ENCODE peak calls at places on chromosomes 13 and 19, in six cellular contexts. L, T, W, U, I and R are unnamed samples.

GRCh38 chr19:17389957-17390664 is 3.9 kb downstream of the CCDC194 start:
- DNase-seq in L (no peak), T (no peak), W (no peak), U (no peak), I (no peak), R (no peak)

GRCh38 chr19:51531349-51532315 is at the start of gene SIGLEC6:
- DNase-seq in L (no peak), T (peak; percentile 25), W (peak; percentile 78), U (no peak), I (no peak), R (peak; percentile 94)

GRCh38 chr13:72217142-72217541 is 350.1 kb upstream of the DACH1 start:
- DNase-seq in L (no peak), T (no peak), W (no peak), U (no peak), I (no peak), R (no peak)

GRCh38 chr13:80132741-80133601 is 208.0 kb downstream of the SPRY2 start:
- DNase-seq in L (peak; percentile 21), T (no peak), W (no peak), U (peak; percentile 0), I (peak; percentile 84), R (peak; percentile 15)

GRCh38 chr19:32924200-32924599 is 47.6 kb downstream of the CEP89 start:
- DNase-seq in L (no peak), T (no peak), W (no peak), U (no peak), I (no peak), R (no peak)

GRCh38 chr13:107563099-107563925 is 652.0 kb downstream of the LIG4 start:
- DNase-seq in L (no peak), T (no peak), W (no peak), U (peak; percentile 0), I (peak; percentile 52), R (no peak)

GRCh38 chr19:15118248-15118647 is 11.0 kb downstream of the SYDE1 start:
- DNase-seq in L (no peak), T (no peak), W (no peak), U (no peak), I (no peak), R (no peak)

GRCh38 chr19:15285896-15286591 is 46.3 kb downstream of the BRD4 start:
- DNase-seq in L (no peak), T (peak; percentile 75), W (no peak), U (no peak), I (no peak), R (peak; percentile 41)

GRCh38 chr13:43433691-43434121 is 353.1 kb downstream of the ENOX1 start:
- DNase-seq in L (no peak), T (no peak), W (no peak), U (no peak), I (no peak), R (no peak)

GRCh38 chr19:46886546-46887239 is 25.9 kb downstream of the ARHGAP35 start:
- DNase-seq in L (no peak), T (no peak), W (no peak), U (no peak), I (no peak), R (no peak)

GRCh38 chr13:66532146-66532545 is 698.0 kb downstream of the PCDH9 start:
- DNase-seq in L (no peak), T (no peak), W (no peak), U (no peak), I (no peak), R (no peak)

GRCh38 chr19:5407356-5407755 is 47.9 kb upstream of the ZNRF4 start:
- DNase-seq in L (peak; percentile 25), T (no peak), W (peak; percentile 53), U (peak; percentile 12), I (no peak), R (peak; percentile 37)

GRCh38 chr19:442085-442484 is 18.7 kb downstream of the SHC2 start:
- DNase-seq in L (no peak), T (no peak), W (no peak), U (no peak), I (no peak), R (no peak)

GRCh38 chr13:33349996-33350826 is 64.7 kb upstream of the STARD13 start:
- DNase-seq in L (peak; percentile 7), T (no peak), W (no peak), U (no peak), I (peak; percentile 49), R (no peak)

GRCh38 chr19:31352782-31353651 is 3.8 kb upstream of the TSHZ3 start:
- DNase-seq in L (no peak), T (no peak), W (no peak), U (no peak), I (no peak), R (no peak)

GRCh38 chr13:40026741-40027140 is 371.3 kb downstream of the COG6 start:
- DNase-seq in L (no peak), T (peak; percentile 62), W (no peak), U (no peak), I (no peak), R (no peak)

GRCh38 chr13:112875627-112876026 is 93.4 kb upstream of the MCF2L start:
- DNase-seq in L (no peak), T (no peak), W (no peak), U (no peak), I (no peak), R (no peak)

GRCh38 chr13:26946675-26947342 is 186.2 kb upstream of the GPR12 start:
- DNase-seq in L (peak; percentile 50), T (peak; percentile 16), W (peak; percentile 66), U (peak; percentile 64), I (peak; percentile 39), R (peak; percentile 89)

GRCh38 chr13:102726430-102726829 is 31.6 kb upstream of the METTL21C start:
- DNase-seq in L (no peak), T (no peak), W (peak; percentile 8), U (peak; percentile 35), I (no peak), R (peak; percentile 32)

GRCh38 chr13:102724923-102725322 is 30.1 kb upstream of the METTL21C start:
- DNase-seq in L (peak; percentile 17), T (no peak), W (peak; percentile 34), U (peak; percentile 82), I (peak; percentile 76), R (peak; percentile 38)

GRCh38 chr13:102729560-102730275 is 34.9 kb upstream of the METTL21C start:
- DNase-seq in L (peak; percentile 2), T (no peak), W (no peak), U (no peak), I (peak; percentile 94), R (no peak)
- H3K4me3 ChIP-seq in L (no peak overlapping the region), T (no peak overlapping the region), W (no peak overlapping the region), U (no peak overlapping the region), I (no peak overlapping the region), R (no peak overlapping the region)

GRCh38 chr19:2624537-2625091 is 77.9 kb downstream of the GNG7 start:
- DNase-seq in L (peak; percentile 37), T (no peak), W (no peak), U (peak; percentile 48), I (no peak), R (peak; percentile 69)

GRCh38 chr19:2627319-2627829 is 75.1 kb downstream of the GNG7 start:
- DNase-seq in L (peak; percentile 76), T (no peak), W (no peak), U (peak; percentile 68), I (peak; percentile 94), R (peak; percentile 68)

GRCh38 chr19:2625434-2625833 is 77.1 kb downstream of the GNG7 start:
- DNase-seq in L (no peak), T (no peak), W (no peak), U (no peak), I (no peak), R (no peak)

GRCh38 chr19:2627855-2628254 is 74.6 kb downstream of the GNG7 start:
- DNase-seq in L (no peak), T (no peak), W (no peak), U (no peak), I (no peak), R (no peak)

GRCh38 chr19:2623743-2624142 is 78.8 kb downstream of the GNG7 start:
- DNase-seq in L (no peak), T (no peak), W (no peak), U (no peak), I (no peak), R (no peak)
- TF ChIP-seq MYC in L (no peak), T (no peak), W (no peak), U (no peak), I (no peak), R (no peak)

DNA sequence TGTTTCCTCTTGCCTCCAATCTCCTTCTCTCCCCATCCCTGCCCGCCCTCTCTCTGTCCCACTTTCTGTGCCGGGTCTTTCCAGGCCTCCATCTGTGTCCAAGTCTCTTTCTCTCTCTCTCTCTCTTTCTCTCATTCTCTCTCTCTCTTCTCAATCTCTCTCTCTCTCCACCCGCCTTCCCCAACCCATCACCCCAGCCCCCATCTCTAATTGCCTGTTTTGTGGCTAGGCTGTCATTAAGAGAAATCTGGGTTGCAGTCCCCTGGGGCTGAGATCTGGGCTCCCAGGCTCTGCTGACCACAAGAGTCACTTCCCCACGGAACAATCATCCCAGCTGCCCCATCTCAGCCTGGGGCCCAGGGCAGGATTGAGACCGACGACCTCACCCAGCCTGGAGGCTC is 2.5 kb downstream of the COL5A3 start:
- DNase-seq in L (no peak), T (no peak), W (no peak), U (no peak), I (no peak), R (peak; percentile 70)
- H3K4me3 ChIP-seq in L (no peak overlapping the region), T (no peak overlapping the region), W (no peak overlapping the region), U (no peak overlapping the region), I (no peak overlapping the region), R (no peak overlapping the region)

DNA sequence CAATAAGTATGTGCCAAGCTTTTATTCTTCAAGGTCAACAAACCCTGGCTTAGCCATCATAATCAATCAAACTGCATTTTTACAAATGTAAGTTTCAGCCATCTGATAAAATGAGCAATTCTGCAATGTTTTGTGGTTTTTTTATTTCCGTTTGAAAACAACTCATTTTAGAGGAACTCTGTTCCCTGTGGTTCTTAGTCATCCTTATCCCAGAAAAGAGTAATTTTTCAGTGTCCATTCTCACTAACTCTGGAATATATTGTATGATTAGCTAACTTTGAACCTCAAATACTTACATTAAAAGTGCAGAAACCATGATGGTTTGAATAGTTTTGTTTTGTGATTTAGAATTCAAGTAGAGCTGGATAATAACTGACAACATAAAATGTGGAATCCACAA is 87.6 kb downstream of the IRS2 start:
- DNase-seq in L (no peak), T (no peak), W (no peak), U (no peak), I (no peak), R (peak; percentile 67)
- TF ChIP-seq MYC in L (no peak), T (no peak), W (no peak), U (no peak), I (no peak), R (no peak)

GRCh38 chr13:25372275-25373081 is 704 bp downstream of the ATP8A2 start:
- DNase-seq in L (no peak), T (no peak), W (no peak), U (no peak), I (no peak), R (no peak)
- H3K4me3 ChIP-seq in L (peak overlapping the region; percentile 51), T (no peak overlapping the region), W (peak overlapping the region; percentile 33), U (peak overlapping the region; percentile 22), I (no peak overlapping the region), R (no peak overlapping the region)

GRCh38 chr19:49301165-49301865 is 23.7 kb downstream of the SLC6A16 start:
- DNase-seq in L (peak; percentile 91), T (peak; percentile 40), W (peak; percentile 87), U (peak; percentile 23), I (peak; percentile 64), R (peak; percentile 77)
- TF ChIP-seq MYC in L (no peak), T (no peak), W (peak; percentile 43), U (no peak), I (no peak), R (peak; percentile 55)